ENCODE peak calls at places on chromosomes 4 and X, in seven cellular contexts. K is stimulated activated CD8-positive, alpha-beta memory T cell treated with anti-CD3 and anti-CD28 coated beads, Interleukin-12 subunit alpha, Interleukin-12 subunit beta, amount 100 ng/mL, for 1 hour; L is activated CD8-positive, alpha-beta memory T cell treated with anti-CD3 and anti-CD28 coated beads for 48 hours; R is HEK293T; D is caudate nucleus; N is CD4-positive, alpha-beta T cell; Z is HL-60. I is an unnamed sample.
A peak's percentile ranks its signal among the peaks of the same experiment; 100 is the strongest.

GRCh38 chr4:2652415-2653155 is 103.6 kb downstream of the TNIP2 start:
- DNase-seq in L (no peak), Z (no peak), D (no peak), N (no peak), K (no peak), R (no peak), I (no peak)

GRCh38 chrX:72621163-72621562 is 48.5 kb upstream of the HDAC8 start:
- DNase-seq in K (no peak), L (no peak), R (no peak), Z (no peak), D (no peak), N (no peak), I (no peak)

GRCh38 chrX:65637335-65637734 is 30.1 kb upstream of the MSN start:
- DNase-seq in N (no peak), Z (no peak), K (no peak), R (no peak), D (no peak), L (no peak), I (no peak)

GRCh38 chr4:544386-545105 is 31.5 kb downstream of the TMEM271 start:
- DNase-seq in N (no peak), R (no peak), K (no peak), Z (no peak), D (no peak), L (no peak), I (no peak)

GRCh38 chr4:88107406-88108107 is 50.9 kb downstream of the ABCG2 start:
- DNase-seq in D (no peak), N (no peak), L (no peak), Z (no peak), R (no peak), K (no peak), I (no peak)

GRCh38 chr4:83605744-83606172 is 69.8 kb downstream of the GPAT3 start:
- DNase-seq in L (no peak), K (no peak), R (no peak), N (no peak), D (no peak), Z (no peak), I (no peak)

GRCh38 chrX:15854080-15854655 is 445 bp downstream of the AP1S2 start:
- DNase-seq in N (peak; percentile 14), R (peak; percentile 48), Z (no peak), K (peak; percentile 12), D (peak; percentile 23), L (no peak), I (peak; percentile 28)

GRCh38 chrX:131626681-131627296 is 82.9 kb downstream of the OR13H1 start:
- DNase-seq in K (no peak), Z (no peak), D (no peak), R (no peak), N (no peak), L (no peak), I (no peak)

GRCh38 chr4:73589887-73590801 is 30.1 kb downstream of the RASSF6 start:
- DNase-seq in K (no peak), N (no peak), Z (no peak), L (no peak), D (no peak), R (no peak), I (no peak)

GRCh38 chrX:96987228-96987627 is 103.5 kb downstream of the RPA4 start:
- DNase-seq in R (no peak), N (no peak), K (no peak), D (no peak), Z (no peak), L (no peak), I (no peak)

GRCh38 chr4:186104114-186104894 is at the start of gene FAM149A:
- DNase-seq in Z (no peak), R (peak; percentile 22), N (peak; percentile 30), L (no peak), K (peak; percentile 35), D (no peak), I (no peak)

GRCh38 chr4:73028621-73029020 is 40.9 kb downstream of the COX18 start:
- DNase-seq in L (no peak), K (no peak), Z (no peak), D (no peak), R (no peak), N (no peak), I (no peak)

GRCh38 chrX:38262715-38263620 is 42.3 kb upstream of the SRPX start:
- DNase-seq in D (no peak), N (no peak), Z (no peak), K (no peak), L (no peak), R (no peak), I (no peak)

GRCh38 chr4:3766207-3766790 is at the start of gene ADRA2C:
- DNase-seq in D (no peak), N (no peak), L (no peak), R (peak; percentile 63), Z (no peak), K (no peak), I (no peak)

GRCh38 chrX:38806054-38806389 is 4.8 kb downstream of the MID1IP1 start:
- DNase-seq in K (no peak), D (no peak), R (no peak), Z (no peak), L (no peak), N (no peak), I (no peak)

GRCh38 chr4:82017680-82018079 is 356.1 kb downstream of the HNRNPD start:
- DNase-seq in R (peak; percentile 26), Z (no peak), L (no peak), D (no peak), N (no peak), K (no peak), I (no peak)

GRCh38 chr4:167290684-167291083 is 56.4 kb upstream of the SPOCK3 start:
- DNase-seq in Z (no peak), D (no peak), K (no peak), L (no peak), R (no peak), N (no peak), I (no peak)

GRCh38 chrX:15946783-15947550 is 92.4 kb upstream of the AP1S2 start:
- DNase-seq in R (no peak), L (no peak), K (no peak), Z (no peak), N (no peak), D (no peak), I (no peak)

GRCh38 chr4:86358176-86358701 is 1.6 kb downstream of the MAPK10 start:
- DNase-seq in D (peak; percentile 12), K (no peak), R (no peak), L (no peak), Z (no peak), N (no peak), I (peak; percentile 34)

I was measured in occipital lobe.